ENCODE peak calls at places on chromosomes 4 and X, in five cellular contexts. One of them, this sample, is unnamed.

GRCh38 chr4:79198886-79199591 is 126.8 kb downstream of the NAA11 start:
- DNase-seq in stomach: no peak
- DNase-seq in NCI-H1694 treated with DMSO at 0.1 percent for 48 hours: peak
- DNase-seq in Calu3: peak
- DNase-seq in tibial nerve: no peak
- DNase-seq in this sample: no peak

GRCh38 chr4:183960912-183961569 is 55.9 kb downstream of the STOX2 start:
- DNase-seq in Calu3: peak
- DNase-seq in stomach: no peak
- DNase-seq in tibial nerve: no peak
- DNase-seq in NCI-H1694 treated with DMSO at 0.1 percent for 48 hours: peak
- DNase-seq in this sample: no peak

GRCh38 chr4:184668511-184669114 is 19.1 kb downstream of the PRIMPOL start:
- DNase-seq in stomach: no peak
- DNase-seq in NCI-H1694 treated with DMSO at 0.1 percent for 48 hours: no peak
- DNase-seq in Calu3: no peak
- DNase-seq in tibial nerve: no peak
- DNase-seq in this sample: no peak

GRCh38 chr4:109079177-109079576 is 223.3 kb downstream of the COL25A1 start:
- DNase-seq in stomach: no peak
- DNase-seq in NCI-H1694 treated with DMSO at 0.1 percent for 48 hours: no peak
- DNase-seq in tibial nerve: no peak
- DNase-seq in Calu3: no peak
- DNase-seq in this sample: no peak

GRCh38 chrX:14697453-14697852 is 168.1 kb downstream of the GLRA2 start:
- DNase-seq in tibial nerve: no peak
- DNase-seq in stomach: peak
- DNase-seq in Calu3: peak
- DNase-seq in NCI-H1694 treated with DMSO at 0.1 percent for 48 hours: no peak
- DNase-seq in this sample: no peak

GRCh38 chr4:141636077-141636770 is at the start of gene IL15:
- DNase-seq in NCI-H1694 treated with DMSO at 0.1 percent for 48 hours: no peak
- DNase-seq in stomach: peak
- DNase-seq in tibial nerve: peak
- DNase-seq in Calu3: peak
- DNase-seq in this sample: peak

GRCh38 chr4:152148057-152148456 is 387.2 kb upstream of the GATB start:
- DNase-seq in NCI-H1694 treated with DMSO at 0.1 percent for 48 hours: no peak
- DNase-seq in Calu3: no peak
- DNase-seq in tibial nerve: no peak
- DNase-seq in stomach: no peak
- DNase-seq in this sample: no peak

GRCh38 chr4:106587558-106587957 is 219.0 kb upstream of the GIMD1 start:
- DNase-seq in stomach: no peak
- DNase-seq in tibial nerve: no peak
- DNase-seq in NCI-H1694 treated with DMSO at 0.1 percent for 48 hours: no peak
- DNase-seq in Calu3: no peak
- DNase-seq in this sample: no peak

GRCh38 chr4:186684889-186685309 is 38.8 kb downstream of the FAT1 start:
- DNase-seq in tibial nerve: no peak
- DNase-seq in Calu3: no peak
- DNase-seq in NCI-H1694 treated with DMSO at 0.1 percent for 48 hours: no peak
- DNase-seq in stomach: peak
- DNase-seq in this sample: peak

GRCh38 chr4:16883816-16884215 is 14.6 kb downstream of the LDB2 start:
- DNase-seq in tibial nerve: no peak
- DNase-seq in NCI-H1694 treated with DMSO at 0.1 percent for 48 hours: no peak
- DNase-seq in Calu3: no peak
- DNase-seq in stomach: no peak
- DNase-seq in this sample: no peak

GRCh38 chrX:19670321-19670750 is 155.0 kb upstream of the MAP3K15 start:
- DNase-seq in tibial nerve: no peak
- DNase-seq in Calu3: no peak
- DNase-seq in NCI-H1694 treated with DMSO at 0.1 percent for 48 hours: no peak
- DNase-seq in stomach: no peak
- DNase-seq in this sample: peak

GRCh38 chrX:47577424-47577823 is 4.8 kb upstream of the TIMP1 start:
- DNase-seq in stomach: no peak
- DNase-seq in NCI-H1694 treated with DMSO at 0.1 percent for 48 hours: no peak
- DNase-seq in Calu3: no peak
- DNase-seq in tibial nerve: no peak
- DNase-seq in this sample: no peak

GRCh38 chr4:145299380-145300076 is 119.1 kb upstream of the OTUD4 start:
- DNase-seq in tibial nerve: no peak
- DNase-seq in stomach: no peak
- DNase-seq in NCI-H1694 treated with DMSO at 0.1 percent for 48 hours: no peak
- DNase-seq in Calu3: no peak
- DNase-seq in this sample: no peak

GRCh38 chr4:77525538-77525937 is 80.1 kb upstream of the CXCL13 start:
- DNase-seq in Calu3: no peak
- DNase-seq in tibial nerve: no peak
- DNase-seq in stomach: no peak
- DNase-seq in NCI-H1694 treated with DMSO at 0.1 percent for 48 hours: no peak
- DNase-seq in this sample: no peak

GRCh38 chr4:140875751-140876389 is 119.7 kb upstream of the TBC1D9 start:
- DNase-seq in stomach: no peak
- DNase-seq in Calu3: no peak
- DNase-seq in tibial nerve: no peak
- DNase-seq in NCI-H1694 treated with DMSO at 0.1 percent for 48 hours: no peak
- DNase-seq in this sample: no peak

GRCh38 chr4:119683518-119683917 is 54.9 kb upstream of the PDE5A start:
- DNase-seq in NCI-H1694 treated with DMSO at 0.1 percent for 48 hours: no peak
- DNase-seq in Calu3: no peak
- DNase-seq in tibial nerve: no peak
- DNase-seq in stomach: no peak
- DNase-seq in this sample: no peak

GRCh38 chr4:152643153-152644035 is 36.4 kb downstream of the TMEM154 start:
- DNase-seq in Calu3: no peak
- DNase-seq in stomach: no peak
- DNase-seq in tibial nerve: no peak
- DNase-seq in NCI-H1694 treated with DMSO at 0.1 percent for 48 hours: no peak
- DNase-seq in this sample: no peak

GRCh38 chr4:19678763-19679162 is 572.9 kb upstream of the SLIT2 start:
- DNase-seq in Calu3: no peak
- DNase-seq in tibial nerve: no peak
- DNase-seq in NCI-H1694 treated with DMSO at 0.1 percent for 48 hours: no peak
- DNase-seq in stomach: no peak
- DNase-seq in this sample: no peak

GRCh38 chr4:15162465-15163283 is 160.4 kb downstream of the CPEB2 start:
- DNase-seq in stomach: no peak
- DNase-seq in NCI-H1694 treated with DMSO at 0.1 percent for 48 hours: no peak
- DNase-seq in tibial nerve: no peak
- DNase-seq in Calu3: no peak
- DNase-seq in this sample: peak

GRCh38 chr4:157265281-157265680 is 44.8 kb downstream of the GRIA2 start:
- DNase-seq in tibial nerve: no peak
- DNase-seq in Calu3: peak
- DNase-seq in stomach: peak
- DNase-seq in NCI-H1694 treated with DMSO at 0.1 percent for 48 hours: no peak
- DNase-seq in this sample: peak

GRCh38 chrX:103254171-103254824 is 657 bp downstream of the TCEAL8 start:
- DNase-seq in NCI-H1694 treated with DMSO at 0.1 percent for 48 hours: peak
- DNase-seq in tibial nerve: no peak
- DNase-seq in stomach: peak
- DNase-seq in Calu3: no peak
- DNase-seq in this sample: peak

GRCh38 chr4:149549911-149550310 is 265.7 kb downstream of the IQCM start:
- DNase-seq in NCI-H1694 treated with DMSO at 0.1 percent for 48 hours: no peak
- DNase-seq in tibial nerve: no peak
- DNase-seq in stomach: no peak
- DNase-seq in Calu3: no peak
- DNase-seq in this sample: peak

This sample was measured in PC-9.